ENCODE peak calls at places on chromosomes 4 and X, in eight cellular contexts. C, N, H, T, W, R, P and S are unnamed samples.

GRCh38 chr4:45987858-45988257 is 136.0 kb downstream of the GABRG1 start:
- DNase-seq in C (no peak), N (no peak), H (no peak), T (no peak), W (no peak), R (no peak), P (no peak), S (no peak)

GRCh38 chrX:53211391-53211978 is 13.5 kb downstream of the KDM5C start:
- DNase-seq in C (no peak), N (no peak), H (no peak), T (no peak), W (peak; percentile 61), R (no peak), P (no peak), S (no peak)

GRCh38 chrX:50579955-50580354 is 109.3 kb upstream of the DGKK start:
- DNase-seq in C (peak; percentile 69), N (peak; percentile 70), H (peak; percentile 8), T (peak; percentile 68), W (peak; percentile 57), R (peak; percentile 35), P (peak; percentile 37), S (no peak)

GRCh38 chr4:89682808-89683207 is 154.2 kb downstream of the SNCA start:
- DNase-seq in C (no peak), N (peak; percentile 60), H (no peak), T (peak; percentile 18), W (no peak), R (no peak), P (no peak), S (no peak)

GRCh38 chrX:49103637-49104036 is 19.9 kb downstream of the GPKOW start:
- DNase-seq in C (no peak), N (no peak), H (no peak), T (peak; percentile 27), W (no peak), R (no peak), P (no peak), S (no peak)

GRCh38 chr4:147096667-147097604 is 151.3 kb upstream of the TTC29 start:
- DNase-seq in C (peak; percentile 82), N (peak; percentile 55), H (peak; percentile 8), T (peak; percentile 34), W (peak; percentile 69), R (peak; percentile 48), P (peak; percentile 50), S (no peak)

GRCh38 chr4:15341733-15342300 is 86.0 kb upstream of the C1QTNF7 start:
- DNase-seq in C (no peak), N (no peak), H (no peak), T (no peak), W (no peak), R (no peak), P (no peak), S (peak; percentile 46)

GRCh38 chr4:105551968-105552746 is at the start of gene ARHGEF38:
- DNase-seq in C (peak; percentile 2), N (peak; percentile 13), H (no peak), T (no peak), W (peak; percentile 7), R (no peak), P (no peak), S (no peak)

GRCh38 chr4:138851626-138852443 is 163.7 kb upstream of the NOCT start:
- DNase-seq in C (no peak), N (peak; percentile 76), H (no peak), T (no peak), W (peak; percentile 8), R (no peak), P (no peak), S (no peak)

GRCh38 chr4:125359960-125360628 is 45.3 kb downstream of the FAT4 start:
- DNase-seq in C (no peak), N (peak; percentile 46), H (no peak), T (no peak), W (no peak), R (no peak), P (no peak), S (no peak)

GRCh38 chrX:114162068-114162735 is 421.7 kb upstream of the HTR2C start:
- DNase-seq in C (no peak), N (peak; percentile 56), H (no peak), T (peak; percentile 0), W (no peak), R (no peak), P (no peak), S (no peak)

GRCh38 chr4:791866-792630 is 33.9 kb downstream of the CPLX1 start:
- DNase-seq in C (peak; percentile 53), N (peak; percentile 44), H (no peak), T (no peak), W (no peak), R (peak; percentile 37), P (no peak), S (no peak)

GRCh38 chr4:184961693-184962092 is 56.6 kb upstream of the HELT start:
- DNase-seq in C (no peak), N (no peak), H (no peak), T (no peak), W (no peak), R (no peak), P (no peak), S (no peak)

GRCh38 chr4:134471569-134471968 is 270.0 kb upstream of the PABPC4L start:
- DNase-seq in C (no peak), N (no peak), H (no peak), T (no peak), W (no peak), R (no peak), P (no peak), S (no peak)

GRCh38 chr4:95421869-95422268 is 126.9 kb downstream of the UNC5C start:
- DNase-seq in C (no peak), N (no peak), H (no peak), T (no peak), W (no peak), R (no peak), P (no peak), S (no peak)

GRCh38 chr4:95415346-95415771 is 133.4 kb downstream of the UNC5C start:
- DNase-seq in C (peak; percentile 21), N (no peak), H (no peak), T (no peak), W (peak; percentile 38), R (no peak), P (no peak), S (no peak)

GRCh38 chr4:95417531-95417930 is 131.2 kb downstream of the UNC5C start:
- DNase-seq in C (no peak), N (no peak), H (no peak), T (no peak), W (no peak), R (no peak), P (no peak), S (no peak)
- H3K27ac ChIP-seq in C (no peak overlapping the region), N (no peak overlapping the region), H (no peak overlapping the region), T (no peak overlapping the region), W (no peak overlapping the region), R (no peak overlapping the region), P (no peak overlapping the region), S (no peak overlapping the region)

DNA sequence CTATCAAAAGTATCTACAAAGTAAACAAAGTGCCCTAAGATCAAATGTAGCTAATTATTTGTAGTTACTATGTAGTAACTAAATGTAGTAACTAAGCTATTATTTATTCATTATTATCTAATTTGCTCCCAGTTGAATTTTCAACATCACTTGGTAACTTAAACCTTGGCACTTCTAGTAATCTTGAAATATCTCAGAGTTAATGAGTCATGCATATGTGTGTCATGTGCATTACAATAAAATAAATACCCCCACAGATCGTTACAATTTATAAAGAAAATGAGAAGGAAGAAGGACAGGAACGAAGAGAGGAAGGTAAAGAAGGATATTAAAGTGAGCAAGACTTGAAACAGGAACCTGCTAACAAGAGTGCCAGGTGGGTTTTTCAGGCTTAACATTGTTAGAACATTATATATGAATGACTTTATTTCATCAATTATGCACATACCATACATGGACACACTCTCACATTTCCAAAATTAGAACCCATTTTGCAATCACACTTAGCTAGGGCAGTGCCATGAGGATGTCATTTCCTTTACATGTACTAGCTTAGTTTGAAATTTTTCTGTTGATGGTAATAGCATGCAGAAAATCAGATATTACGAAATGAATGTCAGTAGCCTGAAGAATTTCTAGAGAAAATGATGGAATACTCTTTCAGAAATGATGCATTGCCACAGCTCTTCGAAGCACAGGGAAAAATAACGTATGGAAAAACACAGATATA is 1670.4 kb upstream of the AGA start:
- DNase-seq in C (no peak), N (no peak), H (no peak), T (no peak), W (peak; percentile 16), R (no peak), P (no peak), S (no peak)
- H3K27ac ChIP-seq in C (no peak overlapping the region), N (no peak overlapping the region), H (no peak overlapping the region), T (no peak overlapping the region), W (no peak overlapping the region), R (no peak overlapping the region), P (no peak overlapping the region), S (no peak overlapping the region)

GRCh38 chr4:98446499-98447375 is 185.6 kb downstream of the RAP1GDS1 start:
- DNase-seq in C (peak; percentile 74), N (no peak), H (peak; percentile 42), T (no peak), W (peak; percentile 31), R (peak; percentile 53), P (no peak), S (peak; percentile 50)
- H3K27ac ChIP-seq in C (no peak overlapping the region), N (no peak overlapping the region), H (peak overlapping the region; percentile 55), T (no peak overlapping the region), W (no peak overlapping the region), R (no peak overlapping the region), P (no peak overlapping the region), S (no peak overlapping the region)

GRCh38 chrX:13283968-13284914 is 35.6 kb downstream of the ATXN3L start:
- DNase-seq in C (peak; percentile 45), N (peak; percentile 51), H (no peak), T (no peak), W (peak; percentile 78), R (no peak), P (no peak), S (no peak)
- H3K27ac ChIP-seq in C (no peak overlapping the region), N (no peak overlapping the region), H (peak overlapping the region; percentile 27), T (no peak overlapping the region), W (peak overlapping the region; percentile 25), R (no peak overlapping the region), P (peak overlapping the region; percentile 74), S (no peak overlapping the region)

GRCh38 chrX:18620349-18620748 is 51.6 kb downstream of the RS1 start:
- DNase-seq in C (no peak), N (peak; percentile 43), H (no peak), T (peak; percentile 78), W (no peak), R (no peak), P (no peak), S (no peak)
- H3K27ac ChIP-seq in C (no peak overlapping the region), N (no peak overlapping the region), H (no peak overlapping the region), T (peak overlapping the region; percentile 18), W (no peak overlapping the region), R (no peak overlapping the region), P (no peak overlapping the region), S (no peak overlapping the region)

DNA sequence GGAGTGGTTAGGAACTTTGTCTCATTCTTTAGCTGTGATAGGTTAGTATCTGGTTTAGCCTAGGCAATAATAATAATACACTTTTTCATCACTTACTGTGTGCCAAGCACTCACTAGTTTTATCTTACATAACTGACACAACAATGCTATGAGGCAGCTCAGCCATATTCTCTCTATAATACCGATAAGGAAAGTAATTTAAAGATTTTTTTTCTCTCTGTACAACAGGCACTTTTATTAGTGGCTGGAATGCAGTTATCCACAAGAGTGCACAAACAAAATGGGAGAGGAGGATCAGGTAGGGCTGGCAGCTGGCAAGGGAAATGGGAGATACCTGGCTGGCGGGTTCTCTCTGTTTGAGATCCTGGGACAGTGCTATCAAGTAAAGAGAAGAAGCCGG is 7.6 kb downstream of the RELL1 start:
- DNase-seq in C (peak; percentile 61), N (no peak), H (no peak), T (no peak), W (no peak), R (no peak), P (no peak), S (no peak)
- H3K27ac ChIP-seq in C (no peak overlapping the region), N (no peak overlapping the region), H (no peak overlapping the region), T (no peak overlapping the region), W (no peak overlapping the region), R (no peak overlapping the region), P (no peak overlapping the region), S (no peak overlapping the region)